ENCODE peak calls at places on chromosome 12, in four cellular contexts. G is endodermal cell; X is colonic mucosa; K is CD8-positive, alpha-beta T cell. L is an unnamed sample.
A peak's percentile ranks its signal among the peaks of the same experiment; 100 is the strongest.

GRCh38 chr12:90839340-90839739 is 115.6 kb downstream of the CCER1 start:
- DNase-seq in G (no peak), X (no peak), K (no peak), L (no peak)

GRCh38 chr12:107400686-107401447 is 284.7 kb upstream of the PWP1 start:
- DNase-seq in G (no peak), X (no peak), K (peak; percentile 27), L (no peak)

GRCh38 chr12:111251787-111252186 is 117.1 kb downstream of the PHETA1 start:
- DNase-seq in G (no peak), X (no peak), K (no peak), L (no peak)

GRCh38 chr12:6548556-6549378 is 7.1 kb downstream of the IFFO1 start:
- DNase-seq in G (no peak), X (no peak), K (no peak), L (peak; percentile 29)

GRCh38 chr12:88946377-88946997 is 366.2 kb upstream of the KITLG start:
- DNase-seq in G (no peak), X (no peak), K (no peak), L (peak; percentile 48)

GRCh38 chr12:108592033-108592909 is 5.6 kb downstream of the TMEM119 start:
- DNase-seq in G (no peak), X (no peak), K (no peak), L (no peak)

GRCh38 chr12:50603817-50604639 is 99.2 kb downstream of the DIP2B start:
- DNase-seq in G (no peak), X (no peak), K (no peak), L (no peak)

GRCh38 chr12:32533971-32534590 is 134.7 kb downstream of the FGD4 start:
- DNase-seq in G (no peak), X (peak; percentile 82), K (no peak), L (no peak)

GRCh38 chr12:7937867-7938506 is 2.0 kb upstream of the SLC2A3 start:
- DNase-seq in G (no peak), X (no peak), K (no peak), L (no peak)

GRCh38 chr12:100234166-100234565 is 32.7 kb downstream of the DEPDC4 start:
- DNase-seq in G (no peak), X (no peak), K (no peak), L (no peak)

GRCh38 chr12:122834229-122834920 is 882 bp upstream of the HIP1R start:
- DNase-seq in G (peak; percentile 92), X (peak; percentile 70), K (no peak), L (peak; percentile 48)
- TF ChIP-seq CTCF in G (peak; percentile 54), X (no peak), K (no peak), L (peak; percentile 40)

DNA sequence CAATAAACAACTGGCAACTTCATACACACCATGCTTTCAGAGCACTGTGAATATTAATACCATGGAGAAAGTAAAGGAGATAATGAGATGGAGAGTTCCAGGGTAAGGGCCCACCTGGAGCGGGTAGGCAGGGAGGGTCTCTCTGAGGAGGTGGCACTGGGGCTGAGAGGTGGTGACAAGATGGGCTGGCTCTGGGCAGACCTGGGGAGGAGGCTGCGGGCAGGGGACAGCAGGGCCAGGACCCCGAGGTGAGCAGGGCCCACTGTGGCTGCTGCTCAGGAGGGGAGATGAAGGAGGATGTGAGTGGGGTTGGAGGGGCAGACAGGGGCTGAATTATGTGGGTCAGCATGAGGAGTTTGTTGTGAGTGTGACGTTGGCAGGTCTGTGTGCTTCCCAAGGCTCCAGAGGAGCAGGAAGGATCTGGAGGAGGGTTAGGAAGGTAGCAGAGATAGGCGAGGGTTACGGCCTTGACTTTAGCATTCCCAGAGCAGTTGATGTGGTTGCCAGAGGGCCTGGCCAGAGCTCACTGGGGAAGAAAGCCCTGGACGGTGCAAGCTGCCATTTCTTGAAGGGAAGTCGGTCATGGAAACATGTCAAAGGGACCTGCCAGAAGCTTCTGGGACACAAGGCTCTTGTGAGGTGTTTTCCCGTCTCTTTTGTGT is 88.2 kb downstream of the CACNA1C start:
- DNase-seq in G (no peak), X (no peak), K (no peak), L (no peak)
- H3K4me1 ChIP-seq in G (peaks cover 11% of the 10 kb centered on the region), X (peaks cover 12% of the 10 kb centered on the region), K (no peaks in the 10 kb centered on the region), L (peaks cover 76% of the 10 kb centered on the region)

DNA sequence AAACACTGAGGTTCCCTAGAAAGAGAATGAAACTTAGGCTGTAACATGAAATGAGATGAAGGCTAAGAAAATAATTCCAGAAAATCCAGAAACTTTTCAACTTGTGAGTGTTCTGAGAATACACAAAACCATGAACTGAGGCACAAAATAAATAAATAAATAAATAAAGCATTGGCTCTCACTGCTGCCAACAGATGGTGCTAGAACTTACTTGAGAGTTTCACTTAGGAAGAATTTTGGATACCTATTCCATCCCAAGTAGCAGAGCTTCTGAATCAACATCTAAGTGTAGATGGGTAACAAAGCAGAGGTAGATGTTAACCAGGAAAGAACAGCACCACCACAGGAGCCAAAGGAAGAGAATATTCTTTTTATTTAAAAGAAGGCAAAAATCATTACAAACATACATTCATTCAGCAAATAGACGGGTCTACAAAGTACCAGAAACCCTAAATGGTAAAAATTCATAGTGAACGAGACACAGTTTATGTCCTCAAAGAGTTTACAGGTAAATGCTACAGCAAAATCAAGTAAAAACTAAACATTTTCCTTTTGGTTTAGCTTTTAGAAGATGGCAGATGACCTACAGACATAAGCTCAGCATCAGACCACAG is 16.7 kb downstream of the EPS8 start:
- DNase-seq in G (no peak), X (no peak), K (no peak), L (no peak)
- TF ChIP-seq CTCF in G (peak; percentile 94), X (peak; percentile 46), K (peak; percentile 39), L (peak; percentile 58)

GRCh38 chr12:27253347-27253746 is 9.3 kb downstream of the STK38L start:
- DNase-seq in G (no peak), X (no peak), K (no peak), L (no peak)
- H3K4me1 ChIP-seq in G (no peaks in the 10 kb centered on the region), X (peaks cover 9% of the 10 kb centered on the region), K (peaks cover 12% of the 10 kb centered on the region), L (peaks cover 10% of the 10 kb centered on the region)

DNA sequence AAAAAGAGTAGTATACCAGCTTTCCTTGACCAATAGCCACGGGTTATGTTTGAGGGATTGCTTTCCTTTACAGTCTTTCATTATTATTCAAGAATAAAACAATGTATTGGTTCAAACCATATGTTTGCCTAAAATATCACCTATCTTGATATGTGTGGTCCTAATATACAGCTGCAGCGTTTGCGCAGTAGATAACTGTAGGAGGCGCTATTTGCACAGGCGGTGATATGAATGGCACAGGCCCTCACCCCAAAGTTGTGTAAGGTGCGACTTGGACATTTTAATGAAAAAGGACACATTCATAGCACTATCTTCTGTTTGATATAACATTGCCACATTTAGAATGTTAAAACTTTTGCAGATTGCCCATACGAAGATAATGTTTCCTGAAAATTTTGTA is 298.4 kb downstream of the TRHDE start:
- DNase-seq in G (peak; percentile 78), X (no peak), K (no peak), L (no peak)
- TF ChIP-seq CTCF in G (peak; percentile 80), X (no peak), K (no peak), L (no peak)

DNA sequence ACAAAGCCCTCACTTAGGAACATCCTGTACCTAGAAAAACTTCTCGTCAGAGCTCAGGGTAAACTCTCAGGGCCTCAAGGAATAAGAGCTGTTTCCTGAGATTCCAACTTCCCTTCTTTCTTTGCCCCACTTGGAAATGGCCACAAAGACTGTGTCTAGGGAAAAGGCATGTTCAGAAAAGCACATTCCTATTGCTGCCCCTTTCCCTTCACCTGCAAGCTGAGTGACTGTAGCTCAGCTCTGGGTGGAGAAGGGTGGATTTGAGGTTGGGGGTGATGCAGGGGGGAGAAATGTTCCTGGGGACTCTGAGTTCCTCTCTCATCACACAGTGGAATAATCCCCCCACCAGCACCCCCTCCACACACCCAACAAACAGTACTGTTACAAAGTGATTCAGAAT is 6.8 kb downstream of the ENDOU start:
- DNase-seq in G (peak; percentile 37), X (no peak), K (no peak), L (no peak)
- H3K4me1 ChIP-seq in G (peaks cover 6% of the 10 kb centered on the region), X (peaks cover 7% of the 10 kb centered on the region), K (peaks cover 36% of the 10 kb centered on the region), L (peaks cover 47% of the 10 kb centered on the region)

DNA sequence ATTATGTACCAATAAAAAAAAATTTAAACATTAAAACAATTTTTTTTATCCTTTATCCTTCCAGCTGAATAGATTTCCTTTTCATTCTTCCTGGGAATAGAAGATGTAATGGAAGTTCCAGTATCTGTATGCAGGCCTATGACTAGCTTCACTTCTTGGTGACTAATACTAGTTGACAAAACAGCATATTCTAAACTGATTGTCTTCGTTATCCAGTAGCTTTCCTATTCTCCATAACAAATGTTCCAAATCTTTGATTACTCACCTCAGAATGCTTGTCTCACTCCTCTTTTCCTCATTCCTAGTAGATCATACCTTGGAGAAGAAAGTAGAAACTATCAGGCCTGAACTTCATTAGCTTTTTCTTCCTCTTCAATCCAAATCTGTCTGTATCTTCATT is 70.7 kb downstream of the PLEKHA5 start:
- DNase-seq in G (no peak), X (no peak), K (no peak), L (no peak)
- TF ChIP-seq CTCF in G (no peak), X (no peak), K (no peak), L (no peak)

DNA sequence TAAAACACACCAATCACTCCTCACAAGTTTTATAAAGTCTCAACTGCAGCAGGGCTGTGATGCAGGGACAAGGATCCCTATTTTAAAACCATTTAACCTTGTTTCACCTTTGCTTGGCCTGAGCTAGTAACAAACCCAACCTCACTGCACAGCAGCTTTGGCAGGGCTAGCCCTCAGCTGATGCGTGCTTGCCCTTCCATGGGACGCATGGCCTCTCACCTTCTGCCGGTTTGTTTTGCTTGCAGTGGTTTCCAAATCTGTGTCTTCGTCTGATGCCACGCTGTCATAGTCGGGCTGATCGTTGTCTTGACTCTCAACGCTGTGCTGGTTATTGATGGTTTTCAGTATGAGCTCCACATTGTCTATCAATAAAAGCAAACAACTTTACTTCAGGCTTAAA is 43.3 kb downstream of the GIT2 start:
- DNase-seq in G (no peak), X (no peak), K (no peak), L (peak; percentile 52)
- H3K4me1 ChIP-seq in G (no peaks in the 10 kb centered on the region), X (peaks cover 4% of the 10 kb centered on the region), K (no peaks in the 10 kb centered on the region), L (peaks cover 46% of the 10 kb centered on the region)

DNA sequence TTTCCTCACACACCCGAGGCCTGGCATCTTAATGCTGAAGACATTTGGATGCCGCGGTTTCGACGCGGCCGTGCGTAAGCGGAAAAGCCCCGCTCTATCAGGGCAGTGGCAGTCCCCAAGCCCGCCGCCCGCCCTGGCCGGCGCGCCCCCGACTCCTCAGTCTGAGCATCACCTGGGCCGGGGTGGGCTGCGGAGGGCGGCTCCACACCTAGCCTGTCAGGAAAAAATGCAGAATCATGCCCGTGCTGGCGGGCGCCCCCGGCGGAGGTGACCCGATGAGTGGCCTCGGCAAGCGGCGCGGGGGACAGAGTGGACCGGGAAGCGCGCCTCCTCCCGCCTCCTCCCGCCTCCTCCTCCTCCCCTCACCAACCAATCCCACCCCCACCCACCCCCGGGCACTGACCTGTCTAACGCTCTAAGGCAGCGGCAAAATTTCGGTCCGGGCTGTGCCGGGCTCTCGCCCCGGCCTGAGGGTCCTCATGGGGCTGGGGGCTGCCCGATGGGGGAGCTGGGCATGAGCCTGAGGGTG is 568 bp downstream of the B4GALNT1 start:
- DNase-seq in G (peak; percentile 87), X (no peak), K (no peak), L (no peak)
- TF ChIP-seq CTCF in G (no peak), X (no peak), K (no peak), L (no peak)

GRCh38 chr12:53235742-53236442 is 3.9 kb upstream of the RARG start:
- DNase-seq in G (peak; percentile 94), X (no peak), K (no peak), L (no peak)

GRCh38 chr12:53235164-53235563 is 3.2 kb upstream of the RARG start:
- DNase-seq in G (peak; percentile 59), X (no peak), K (no peak), L (no peak)

GRCh38 chr12:53232641-53233538 is 881 bp upstream of the RARG start:
- DNase-seq in G (peak; percentile 90), X (peak; percentile 89), K (peak; percentile 33), L (peak; percentile 53)

GRCh38 chr12:53233671-53234091 is 1.7 kb upstream of the RARG start:
- DNase-seq in G (peak; percentile 80), X (peak; percentile 61), K (no peak), L (no peak)

GRCh38 chr12:53234236-53234635 is 2.2 kb upstream of the RARG start:
- DNase-seq in G (peak; percentile 94), X (no peak), K (no peak), L (peak; percentile 48)
- H3K4me1 ChIP-seq in G (peaks cover 16% of the 10 kb centered on the region), X (peaks cover 21% of the 10 kb centered on the region), K (peaks cover 62% of the 10 kb centered on the region), L (peaks cover 40% of the 10 kb centered on the region)

L was measured in heart right ventricle.